ENCODE peak calls at places on chromosomes 5 and 9, in eight cellular contexts. P is thyroid gland, O is fibroblast of mammary gland, V is uterus, Q is AG04449, I is SK-N-SH, G is ovary, Z is AG10803. F is an unnamed sample.

GRCh38 chr9:120841930-120842684 is 615 bp downstream of the PSMD5 start:
- DNase-seq in P (no peak), O (peak; percentile 13), V (no peak), Q (no peak), I (no peak), G (no peak), Z (no peak), F (no peak)

GRCh38 chr5:126469925-126470324 is 46.7 kb downstream of the GRAMD2B start:
- DNase-seq in P (no peak), O (no peak), V (no peak), Q (no peak), I (no peak), G (no peak), Z (no peak), F (no peak)

GRCh38 chr9:114085404-114085803 is 7.3 kb upstream of the AMBP start:
- DNase-seq in P (no peak), O (no peak), V (peak; percentile 5), Q (no peak), I (no peak), G (no peak), Z (no peak), F (no peak)

GRCh38 chr9:116490321-116490720 is 196.8 kb upstream of the TRIM32 start:
- DNase-seq in P (no peak), O (peak; percentile 60), V (no peak), Q (no peak), I (no peak), G (no peak), Z (no peak), F (no peak)

GRCh38 chr5:142671801-142672200 is 14.1 kb downstream of the FGF1 start:
- DNase-seq in P (no peak), O (peak; percentile 77), V (no peak), Q (peak; percentile 47), I (no peak), G (no peak), Z (peak; percentile 87), F (no peak)

GRCh38 chr5:10145922-10146321 is 103.8 kb downstream of the ATPSCKMT start:
- DNase-seq in P (no peak), O (peak; percentile 56), V (no peak), Q (peak; percentile 9), I (peak; percentile 43), G (no peak), Z (peak; percentile 67), F (peak; percentile 33)

GRCh38 chr5:32217886-32218396 is 43.8 kb upstream of the GOLPH3 start:
- DNase-seq in P (peak; percentile 30), O (no peak), V (no peak), Q (no peak), I (no peak), G (no peak), Z (no peak), F (no peak)

GRCh38 chr5:168076561-168076991 is 214.9 kb upstream of the WWC1 start:
- DNase-seq in P (peak; percentile 7), O (peak; percentile 50), V (no peak), Q (peak; percentile 79), I (peak; percentile 54), G (no peak), Z (peak; percentile 96), F (peak; percentile 74)

GRCh38 chr5:66171349-66172344 is 27.5 kb downstream of the SREK1 start:
- DNase-seq in P (peak; percentile 37), O (peak; percentile 62), V (no peak), Q (peak; percentile 16), I (peak; percentile 34), G (no peak), Z (peak; percentile 63), F (peak; percentile 16)

GRCh38 chr5:73913971-73914370 is 288.0 kb downstream of the ARHGEF28 start:
- DNase-seq in P (no peak), O (no peak), V (no peak), Q (no peak), I (no peak), G (no peak), Z (no peak), F (no peak)

GRCh38 chr9:126517751-126518261 is 95.9 kb upstream of the LMX1B start:
- DNase-seq in P (no peak), O (peak; percentile 0), V (no peak), Q (no peak), I (no peak), G (no peak), Z (peak; percentile 24), F (no peak)
- H3K4me3 ChIP-seq in P (no peak overlapping the region), O (no peak overlapping the region), V (no peak overlapping the region), Q (no peak overlapping the region), I (peak overlapping the region; percentile 44), G (no peak overlapping the region), Z (peak overlapping the region; percentile 67), F (peak overlapping the region; percentile 57)

GRCh38 chr9:122822056-122822455 is 6.3 kb downstream of the PDCL start:
- DNase-seq in P (no peak), O (no peak), V (no peak), Q (no peak), I (no peak), G (no peak), Z (no peak), F (no peak)

GRCh38 chr9:122821278-122821952 is 7.0 kb downstream of the PDCL start:
- DNase-seq in P (peak; percentile 17), O (peak; percentile 77), V (peak; percentile 71), Q (no peak), I (no peak), G (no peak), Z (peak; percentile 43), F (no peak)

GRCh38 chr9:122819791-122820489 is 8.4 kb downstream of the PDCL start:
- DNase-seq in P (no peak), O (no peak), V (no peak), Q (no peak), I (no peak), G (no peak), Z (no peak), F (no peak)

GRCh38 chr9:122819326-122819725 is 9.1 kb downstream of the PDCL start:
- DNase-seq in P (no peak), O (peak; percentile 27), V (no peak), Q (no peak), I (no peak), G (no peak), Z (no peak), F (no peak)

DNA sequence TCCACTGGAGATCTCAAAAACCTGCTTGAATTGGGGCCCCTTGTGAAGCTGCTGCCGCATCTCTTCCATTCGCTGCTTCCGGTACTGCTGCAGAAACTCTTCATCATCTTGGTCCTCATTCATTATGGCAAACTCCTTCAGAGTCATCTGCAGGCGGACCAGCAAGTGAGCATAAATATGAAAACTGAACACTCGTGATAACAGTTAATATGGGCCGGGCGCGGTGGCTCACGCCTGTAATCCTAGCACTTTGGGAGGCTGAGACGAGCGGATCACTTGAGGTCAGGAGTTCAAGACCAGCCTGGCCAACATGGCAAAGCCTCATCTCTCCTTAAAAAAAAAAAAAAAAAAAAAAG is 7.9 kb downstream of the PDCL start:
- DNase-seq in P (no peak), O (no peak), V (no peak), Q (no peak), I (no peak), G (no peak), Z (no peak), F (no peak)
- TF ChIP-seq CTCF in P (no peak), O (no peak), V (no peak), Q (no peak), I (no peak), G (no peak), Z (no peak), F (no peak)

GRCh38 chr9:4663956-4664355 is 1.9 kb downstream of the PLPP6 start:
- DNase-seq in P (no peak), O (no peak), V (no peak), Q (no peak), I (no peak), G (no peak), Z (no peak), F (no peak)
- H3K4me3 ChIP-seq in P (no peak overlapping the region), O (no peak overlapping the region), V (no peak overlapping the region), Q (no peak overlapping the region), I (no peak overlapping the region), G (no peak overlapping the region), Z (no peak overlapping the region), F (no peak overlapping the region)

GRCh38 chr5:114097570-114097969 is 264.3 kb upstream of the KCNN2 start:
- DNase-seq in P (no peak), O (no peak), V (no peak), Q (no peak), I (no peak), G (no peak), Z (no peak), F (no peak)
- TF ChIP-seq CTCF in P (no peak), O (no peak), V (no peak), Q (no peak), I (no peak), G (no peak), Z (no peak), F (no peak)